ENCODE peak calls at places on chromosomes 11 and 22, in eight cellular contexts. S is endothelial cell of umbilical vein, Y is H9, F is SK-N-MC, V is mesenchymal stem cell, T is GM12878, G is HCT116, W is PC-3. N is an unnamed sample.

GRCh38 chr11:36500315-36500721 is 9.8 kb downstream of the TRAF6 start:
- DNase-seq in S (peak; percentile 89), F (no peak), G (no peak), W (peak; percentile 83), T (no peak), V (peak; percentile 94), Y (no peak), N (no peak)

GRCh38 chr11:126115820-126116319 is 53.2 kb upstream of the CDON start:
- DNase-seq in W (peak; percentile 88), F (no peak), G (peak; percentile 7), Y (no peak), S (peak; percentile 94), V (peak; percentile 97), T (no peak), N (peak; percentile 85)

GRCh38 chr11:118126082-118126838 is 26.4 kb downstream of the SCN4B start:
- DNase-seq in T (no peak), W (peak; percentile 31), G (peak; percentile 71), F (no peak), S (no peak), Y (no peak), V (no peak), N (no peak)

GRCh38 chr11:64007160-64007628 is 21.0 kb downstream of the OTUB1 start:
- DNase-seq in W (peak; percentile 56), V (peak; percentile 56), Y (peak; percentile 58), S (no peak), G (no peak), F (no peak), T (no peak), N (peak; percentile 79)

GRCh38 chr11:58658553-58659080 is 36.2 kb downstream of the CNTF start:
- DNase-seq in V (no peak), Y (no peak), G (no peak), S (no peak), F (no peak), W (peak; percentile 31), T (no peak), N (no peak)

GRCh38 chr11:96130061-96130460 is 206.2 kb upstream of the MTMR2 start:
- DNase-seq in W (no peak), T (no peak), Y (no peak), V (no peak), S (no peak), G (no peak), F (no peak), N (no peak)

GRCh38 chr11:283405-284080 is 5.3 kb downstream of the NLRP6 start:
- DNase-seq in T (no peak), V (no peak), W (no peak), Y (no peak), G (no peak), F (no peak), S (no peak), N (no peak)

GRCh38 chr11:130211144-130211543 is 51.6 kb downstream of the ST14 start:
- DNase-seq in W (no peak), G (no peak), T (no peak), V (no peak), S (no peak), F (no peak), Y (peak; percentile 19), N (peak; percentile 13)

DNA sequence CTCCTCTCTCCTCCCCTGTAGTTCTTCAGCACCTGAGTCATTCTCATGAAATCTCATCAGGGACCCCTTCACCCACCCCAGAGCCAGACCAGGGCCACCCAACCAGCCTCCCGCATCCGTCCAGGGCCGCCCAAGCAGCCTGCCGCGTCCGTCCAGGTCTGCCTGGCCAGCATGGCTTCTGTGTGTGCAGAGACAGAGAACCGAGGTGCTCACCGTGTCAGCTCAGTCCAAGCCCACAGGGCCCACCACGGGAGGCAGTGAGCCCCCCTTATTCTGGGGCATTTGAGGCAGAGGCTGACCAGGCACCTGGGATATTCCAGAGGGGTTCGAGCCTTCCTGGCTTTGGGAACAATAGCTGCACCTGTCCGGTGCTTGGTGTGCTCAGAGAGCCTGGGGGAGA is 1117.3 kb downstream of the BRD1 start:
- DNase-seq in Y (no peak), W (no peak), F (no peak), V (no peak), S (no peak), T (no peak), G (no peak), N (peak; percentile 54)
- H3K9me3 ChIP-seq in Y (no peaks in the 10 kb centered on the region), W (no peaks in the 10 kb centered on the region), F (no peaks in the 10 kb centered on the region), V (peaks cover 4% of the 10 kb centered on the region), S (peaks cover 20% of the 10 kb centered on the region), T (no peaks in the 10 kb centered on the region), G (no peaks in the 10 kb centered on the region), N (no peaks in the 10 kb centered on the region)

DNA sequence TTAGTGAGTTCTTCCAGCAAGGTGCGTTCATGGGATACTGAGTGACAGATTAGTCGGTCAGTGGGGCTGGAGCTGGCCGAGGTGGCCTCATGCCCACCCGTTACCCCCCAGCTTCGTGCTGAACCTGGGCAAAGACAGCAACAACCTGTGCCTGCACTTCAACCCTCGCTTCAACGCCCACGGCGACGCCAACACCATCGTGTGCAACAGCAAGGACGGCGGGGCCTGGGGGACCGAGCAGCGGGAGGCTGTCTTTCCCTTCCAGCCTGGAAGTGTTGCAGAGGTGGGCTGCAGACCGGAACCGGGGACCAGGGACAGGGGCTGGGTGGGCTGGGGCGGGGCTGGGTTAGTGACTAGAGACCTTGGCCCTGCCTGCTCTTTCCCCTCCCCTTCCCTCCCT is 2.9 kb downstream of the LGALS1 start:
- DNase-seq in G (no peak), W (no peak), V (no peak), S (no peak), Y (no peak), T (no peak), F (no peak), N (no peak)
- H3K9ac ChIP-seq in G (no peak overlapping the region), W (no peak overlapping the region), V (peak overlapping the region; percentile 89), S (no peak overlapping the region), Y (no peak overlapping the region), T (no peak overlapping the region), F (no peak overlapping the region), N (no peak overlapping the region)

GRCh38 chr11:19441288-19441687 is 200.5 kb upstream of the E2F8 start:
- DNase-seq in G (no peak), T (no peak), Y (no peak), S (no peak), V (no peak), F (no peak), W (no peak), N (no peak)

GRCh38 chr11:19445771-19446170 is 205.0 kb upstream of the E2F8 start:
- DNase-seq in Y (no peak), G (no peak), W (no peak), T (no peak), V (no peak), F (no peak), S (no peak), N (no peak)

GRCh38 chr11:19442554-19442910 is 201.8 kb upstream of the E2F8 start:
- DNase-seq in F (no peak), G (no peak), T (no peak), V (no peak), W (no peak), S (no peak), Y (no peak), N (no peak)

GRCh38 chr11:19444231-19444630 is 203.5 kb upstream of the E2F8 start:
- DNase-seq in G (no peak), F (no peak), S (no peak), Y (no peak), V (peak; percentile 18), T (no peak), W (no peak), N (no peak)

GRCh38 chr11:19441752-19442553 is 201.2 kb upstream of the E2F8 start:
- DNase-seq in W (peak; percentile 95), V (peak; percentile 94), G (peak; percentile 66), T (peak; percentile 95), F (no peak), S (peak; percentile 94), Y (no peak), N (peak; percentile 66)
- H3K9me3 ChIP-seq in W (no peaks in the 10 kb centered on the region), V (no peaks in the 10 kb centered on the region), G (no peaks in the 10 kb centered on the region), T (no peaks in the 10 kb centered on the region), F (no peaks in the 10 kb centered on the region), S (no peaks in the 10 kb centered on the region), Y (no peaks in the 10 kb centered on the region), N (no peaks in the 10 kb centered on the region)

DNA sequence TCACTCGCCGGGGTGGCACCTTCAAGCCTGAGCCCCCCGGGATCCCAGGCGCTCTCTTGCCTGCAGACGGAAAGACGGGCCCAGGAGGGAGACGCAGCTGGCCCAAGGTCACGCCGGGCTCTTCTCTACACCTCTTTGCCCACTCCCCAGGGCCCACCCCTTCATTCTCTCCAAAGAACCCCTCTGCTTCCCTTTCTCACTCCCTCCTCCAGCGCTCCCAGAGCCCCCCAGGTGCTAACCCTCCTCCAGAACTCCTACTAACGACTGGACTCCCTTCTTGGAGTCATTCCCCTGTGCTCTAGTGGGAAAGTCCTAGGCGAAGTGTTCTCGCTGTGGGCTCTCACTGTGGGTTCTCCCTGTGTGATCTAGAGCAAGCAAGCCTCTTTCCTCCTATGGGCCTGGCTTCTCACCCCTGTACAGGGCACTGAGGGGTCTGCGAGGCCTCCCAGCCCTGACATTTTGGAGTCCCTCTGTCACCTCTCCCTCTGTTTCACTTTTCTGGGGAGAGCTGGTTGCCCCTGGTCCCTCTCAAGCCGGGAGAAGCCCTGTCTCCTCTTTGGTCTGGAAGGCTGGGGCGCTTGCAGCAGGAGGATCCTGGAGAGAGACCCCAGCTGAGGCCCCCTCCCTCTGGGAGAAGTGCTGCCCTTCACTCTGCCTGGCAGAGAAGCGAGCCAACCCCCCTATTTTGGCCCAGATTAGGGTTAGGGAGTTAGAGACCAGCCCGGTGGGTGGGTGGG is 858 bp downstream of the OAF start:
- DNase-seq in W (peak; percentile 20), F (no peak), S (peak; percentile 34), T (no peak), G (no peak), Y (no peak), V (peak; percentile 48), N (no peak)
- H3K9ac ChIP-seq in W (peak overlapping the region; percentile 76), F (peak overlapping the region; percentile 66), S (peak overlapping the region; percentile 56), T (peak overlapping the region; percentile 52), G (peak overlapping the region; percentile 82), Y (no peak overlapping the region), V (peak overlapping the region; percentile 97), N (peak overlapping the region; percentile 79)

N was measured in kidney.